ENCODE peak calls at places on chromosomes 11 and 22, in six cellular contexts. P, V, F, H, C and R are unnamed samples.

GRCh38 chr11:91047882-91048281 is 825.0 kb upstream of the CHORDC1 start:
- DNase-seq in P (no peak), V (no peak), F (no peak), H (no peak), C (no peak), R (no peak)

GRCh38 chr11:92070026-92070889 is 154.4 kb upstream of the FAT3 start:
- DNase-seq in P (no peak), V (peak), F (no peak), H (peak), C (peak), R (no peak)

GRCh38 chr22:40975346-40975745 is 24.2 kb downstream of the RBX1 start:
- DNase-seq in P (no peak), V (no peak), F (no peak), H (no peak), C (no peak), R (no peak)

GRCh38 chr11:93986716-93987115 is 34.4 kb upstream of the HEPHL1 start:
- DNase-seq in P (peak), V (no peak), F (no peak), H (no peak), C (no peak), R (no peak)

GRCh38 chr22:49608660-49609059 is 219.0 kb downstream of the BRD1 start:
- DNase-seq in P (no peak), V (no peak), F (no peak), H (no peak), C (no peak), R (no peak)

GRCh38 chr11:820655-821512 is 2.2 kb downstream of the PNPLA2 start:
- DNase-seq in P (peak), V (no peak), F (no peak), H (peak), C (peak), R (no peak)

GRCh38 chr11:6681949-6682348 is 1.2 kb downstream of the MRPL17 start:
- DNase-seq in P (peak), V (no peak), F (no peak), H (peak), C (peak), R (no peak)

GRCh38 chr11:18265949-18266348 is at the start of gene SAA1:
- DNase-seq in P (no peak), V (no peak), F (no peak), H (peak), C (peak), R (no peak)

GRCh38 chr11:67376873-67377808 is 3.7 kb upstream of the CLCF1 start:
- DNase-seq in P (no peak), V (no peak), F (no peak), H (no peak), C (no peak), R (no peak)

GRCh38 chr11:72129381-72129780 is 6.1 kb upstream of the FOLR3 start:
- DNase-seq in P (no peak), V (no peak), F (no peak), H (no peak), C (no peak), R (no peak)

GRCh38 chr11:10680956-10681487 is 12.5 kb downstream of the IRAG1 start:
- DNase-seq in P (peak), V (no peak), F (no peak), H (peak), C (no peak), R (no peak)

GRCh38 chr22:44270556-44270880 is 42.2 kb downstream of the SHISAL1 start:
- DNase-seq in P (no peak), V (no peak), F (no peak), H (no peak), C (no peak), R (no peak)

GRCh38 chr22:47251911-47252310 is 489.5 kb downstream of the TBC1D22A start:
- DNase-seq in P (no peak), V (no peak), F (no peak), H (no peak), C (no peak), R (no peak)

GRCh38 chr22:47997052-47997568 is 1234.7 kb downstream of the TBC1D22A start:
- DNase-seq in P (no peak), V (no peak), F (no peak), H (no peak), C (no peak), R (peak)

GRCh38 chr11:77411238-77411637 is 62.7 kb downstream of the PAK1 start:
- DNase-seq in P (peak), V (no peak), F (no peak), H (peak), C (no peak), R (no peak)

GRCh38 chr11:62122076-62122475 is 1.7 kb upstream of the INCENP start:
- DNase-seq in P (no peak), V (no peak), F (peak), H (peak), C (no peak), R (no peak)

GRCh38 chr22:24564376-24565058 is 8.7 kb downstream of the SNRPD3 start:
- DNase-seq in P (no peak), V (no peak), F (no peak), H (peak), C (peak), R (no peak)

GRCh38 chr11:86066606-86067229 is 2.2 kb downstream of the PICALM start:
- DNase-seq in P (no peak), V (no peak), F (no peak), H (no peak), C (no peak), R (no peak)

GRCh38 chr11:2807801-2808241 is 77.8 kb downstream of the CDKN1C start:
- DNase-seq in P (no peak), V (no peak), F (peak), H (no peak), C (no peak), R (no peak)

GRCh38 chr11:847876-848275 is 5.2 kb downstream of the TSPAN4 start:
- DNase-seq in P (no peak), V (no peak), F (no peak), H (no peak), C (no peak), R (no peak)

GRCh38 chr11:81071641-81072040 is 1630.8 kb upstream of the TENM4 start:
- DNase-seq in P (no peak), V (no peak), F (no peak), H (no peak), C (peak), R (no peak)

GRCh38 chr11:62138630-62139425 is 15.0 kb downstream of the INCENP start:
- DNase-seq in P (no peak), V (no peak), F (peak), H (no peak), C (no peak), R (no peak)

GRCh38 chr11:119990306-119991021 is 147.4 kb downstream of the TRIM29 start:
- DNase-seq in P (no peak), V (no peak), F (no peak), H (no peak), C (no peak), R (no peak)

GRCh38 chr22:50627452-50627913 is 469 bp downstream of the ARSA start:
- DNase-seq in P (no peak), V (peak), F (peak), H (peak), C (peak), R (no peak)

GRCh38 chr11:118522571-118523072 is 4.7 kb upstream of the TTC36 start:
- DNase-seq in P (peak), V (no peak), F (peak), H (peak), C (peak), R (no peak)

GRCh38 chr11:27183672-27184457 is 143.2 kb downstream of the BBOX1 start:
- DNase-seq in P (peak), V (no peak), F (no peak), H (peak), C (peak), R (peak)

GRCh38 chr22:20510811-20511577 is 3.6 kb downstream of the MED15 start:
- DNase-seq in P (no peak), V (no peak), F (no peak), H (no peak), C (peak), R (no peak)

GRCh38 chr22:20514658-20515406 is 7.4 kb downstream of the MED15 start:
- DNase-seq in P (peak), V (no peak), F (no peak), H (peak), C (peak), R (no peak)

GRCh38 chr22:20509344-20510047 is 2.1 kb downstream of the MED15 start:
- DNase-seq in P (peak), V (no peak), F (no peak), H (peak), C (peak), R (no peak)

GRCh38 chr22:20508815-20509271 is 1.4 kb downstream of the MED15 start:
- DNase-seq in P (no peak), V (no peak), F (no peak), H (no peak), C (peak), R (no peak)

DNA sequence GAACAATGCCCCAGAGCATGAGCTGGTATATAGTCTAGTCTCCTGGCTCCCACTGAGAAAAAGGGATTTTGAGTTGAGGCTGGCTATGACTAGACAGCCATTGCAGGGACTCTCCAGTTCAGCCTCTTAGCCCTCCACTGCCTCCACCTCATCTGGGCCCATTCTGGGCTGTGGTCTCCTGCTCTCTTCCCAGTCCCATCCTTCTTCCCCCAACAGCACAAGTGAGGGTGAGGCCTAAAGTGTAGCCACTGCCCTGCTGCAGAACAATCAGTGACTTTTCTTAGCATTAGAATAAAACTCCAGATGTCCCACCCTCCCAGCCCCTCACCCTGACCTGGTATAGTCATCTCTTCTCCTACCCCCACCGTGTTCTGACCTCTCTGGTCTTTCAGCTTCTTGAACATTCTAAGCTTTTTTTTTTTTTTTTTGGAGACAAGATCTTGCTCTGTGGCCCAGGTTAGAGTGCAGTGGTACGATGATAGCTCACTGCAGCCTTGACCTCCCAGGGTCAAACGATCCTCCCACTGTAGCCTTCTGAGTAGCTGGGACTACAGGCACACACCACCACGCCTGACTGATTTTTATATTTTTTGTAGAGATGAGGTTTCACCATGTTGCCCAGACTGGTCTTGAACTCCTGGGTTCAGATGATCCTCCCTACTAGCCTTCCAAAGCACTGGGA is 4.3 kb downstream of the MED15 start:
- DNase-seq in P (no peak), V (no peak), F (no peak), H (no peak), C (no peak), R (no peak)
- H2BK120ac ChIP-seq in P (no peak), V (no peak), F (no peak), H (no peak), C (no peak), R (no peak)

GRCh38 chr11:110752890-110753289 is 40.7 kb upstream of the ARHGAP20 start:
- DNase-seq in P (no peak), V (no peak), F (no peak), H (no peak), C (no peak), R (no peak)

GRCh38 chr11:110750100-110750499 is 37.9 kb upstream of the ARHGAP20 start:
- DNase-seq in P (no peak), V (no peak), F (no peak), H (no peak), C (no peak), R (no peak)

GRCh38 chr11:110747531-110747930 is 35.3 kb upstream of the ARHGAP20 start:
- DNase-seq in P (no peak), V (no peak), F (no peak), H (peak), C (no peak), R (no peak)
- H3K14ac ChIP-seq in P (peak), V (no peak), F (no peak), H (no peak), C (no peak), R (no peak)

GRCh38 chr11:100753144-100753543 is 66.1 kb downstream of the ARHGAP42 start:
- DNase-seq in P (no peak), V (peak), F (peak), H (no peak), C (peak), R (no peak)
- H2BK120ac ChIP-seq in P (no peak), V (no peak), F (no peak), H (no peak), C (no peak), R (no peak)

DNA sequence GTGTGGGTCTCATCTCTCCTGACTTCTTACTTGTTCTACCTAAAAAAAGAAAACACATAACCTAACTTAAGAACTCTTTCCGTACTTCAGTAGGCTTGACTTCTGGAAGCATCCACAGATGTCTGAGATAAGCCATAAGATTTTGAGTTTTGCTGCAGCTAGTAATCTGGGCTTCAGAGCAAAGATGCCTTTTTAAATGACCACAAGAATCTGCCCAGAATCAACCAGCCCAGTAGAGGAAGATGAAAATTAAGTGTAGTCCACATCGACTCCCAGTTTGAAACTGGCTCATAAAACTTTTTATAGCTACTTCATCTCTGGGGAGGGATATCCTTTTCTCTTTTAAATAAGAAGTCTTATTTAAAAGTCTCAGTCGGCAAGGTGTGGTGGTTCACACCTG is 10.7 kb downstream of the DENND5A start:
- DNase-seq in P (no peak), V (no peak), F (no peak), H (no peak), C (no peak), R (no peak)
- H3K14ac ChIP-seq in P (no peak), V (no peak), F (no peak), H (no peak), C (no peak), R (no peak)

GRCh38 chr11:68751331-68751856 is at the start of gene TESMIN:
- DNase-seq in P (peak), V (peak), F (peak), H (peak), C (peak), R (peak)
- H2BK120ac ChIP-seq in P (no peak), V (peak), F (no peak), H (peak), C (peak), R (peak)

GRCh38 chr11:65389294-65389980 is 3.0 kb downstream of the FRMD8 start:
- DNase-seq in P (no peak), V (no peak), F (no peak), H (peak), C (no peak), R (no peak)
- H3K14ac ChIP-seq in P (peak), V (no peak), F (no peak), H (no peak), C (no peak), R (no peak)

DNA sequence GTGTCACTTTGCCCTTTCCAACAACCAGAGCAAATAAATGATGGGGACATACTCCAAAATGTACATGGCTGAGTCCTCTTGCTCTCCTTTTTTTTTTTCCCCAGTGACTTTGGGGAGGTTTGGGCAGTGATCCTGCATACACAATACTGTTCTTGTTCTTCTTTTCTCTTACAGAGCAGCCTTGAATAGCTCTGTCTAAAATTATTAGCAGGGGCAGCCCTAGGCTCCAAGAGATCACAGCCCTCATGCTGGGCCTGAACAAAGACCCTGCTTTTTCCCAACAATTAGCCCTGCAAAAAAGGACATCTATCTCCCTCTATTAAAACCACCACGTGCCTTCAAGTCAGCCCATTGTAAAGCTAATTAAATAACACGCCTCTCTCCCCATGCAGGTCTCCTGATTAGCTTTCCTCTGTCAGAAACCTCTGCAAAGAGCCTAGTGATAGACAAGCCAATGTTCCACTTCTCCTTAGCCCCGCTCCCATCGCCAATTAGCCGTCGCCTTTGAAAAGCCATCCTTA is 54.7 kb downstream of the ETS1 start:
- DNase-seq in P (no peak), V (no peak), F (peak), H (no peak), C (no peak), R (peak)
- H2BK120ac ChIP-seq in P (no peak), V (no peak), F (no peak), H (no peak), C (no peak), R (no peak)

GRCh38 chr11:102142333-102142732 is 32.1 kb downstream of the YAP1 start:
- DNase-seq in P (peak), V (no peak), F (no peak), H (no peak), C (no peak), R (no peak)
- H3K14ac ChIP-seq in P (peak), V (no peak), F (no peak), H (no peak), C (no peak), R (no peak)

DNA sequence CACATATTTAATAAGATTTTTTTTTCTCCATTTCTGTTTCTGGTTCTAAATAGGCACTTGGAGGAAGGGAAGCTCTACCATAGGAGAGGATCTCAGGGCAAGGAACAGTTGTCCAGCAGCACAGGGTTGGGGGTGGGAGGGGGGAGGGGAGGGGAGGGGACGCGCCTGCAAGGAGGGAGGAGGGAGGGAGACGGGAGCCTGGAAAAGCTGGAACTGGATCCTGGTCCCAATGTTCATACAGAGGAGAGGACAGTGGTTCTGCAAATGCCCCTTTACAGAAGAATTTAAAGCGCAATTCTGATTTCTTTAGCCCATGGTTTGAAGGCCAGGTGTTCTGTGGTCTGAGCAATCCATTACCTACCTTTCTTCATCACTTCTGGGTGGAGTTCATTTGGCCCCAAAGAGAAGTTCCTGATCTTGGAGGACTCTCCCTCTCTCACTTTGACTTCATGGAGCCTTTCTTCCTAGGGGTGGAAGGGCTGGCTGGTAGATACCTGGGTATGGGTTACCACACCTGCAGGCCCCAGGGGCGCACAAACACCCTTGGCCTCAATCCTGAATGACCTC is 348.9 kb upstream of the NCAM1 start:
- DNase-seq in P (no peak), V (no peak), F (peak), H (no peak), C (no peak), R (no peak)
- H2BK120ac ChIP-seq in P (no peak), V (peak), F (no peak), H (no peak), C (no peak), R (no peak)

DNA sequence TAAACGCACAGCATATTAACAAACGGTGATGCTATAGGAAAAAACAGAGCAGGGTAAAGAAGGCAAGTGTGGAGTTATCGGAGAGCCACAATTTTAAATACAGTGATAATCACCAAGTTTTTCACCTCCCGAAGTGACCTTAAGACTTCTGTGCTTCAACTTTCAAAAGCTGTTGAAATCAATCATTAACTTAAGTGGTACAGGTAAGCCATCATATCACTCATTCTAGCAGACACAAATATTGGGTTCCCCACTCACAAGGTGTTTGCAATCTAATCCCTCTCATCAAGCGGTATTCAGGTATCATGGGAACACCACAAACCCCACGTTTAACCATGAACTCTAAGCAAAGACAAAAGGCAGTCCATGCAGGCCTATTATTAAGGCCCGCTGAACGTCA is 26.8 kb downstream of the LARGE1 start:
- DNase-seq in P (no peak), V (no peak), F (no peak), H (no peak), C (no peak), R (no peak)
- H3K14ac ChIP-seq in P (no peak), V (no peak), F (no peak), H (no peak), C (no peak), R (no peak)